ENCODE peak calls at places on chromosomes 3 and 15, in four cellular contexts. C is activated naive CD8-positive, alpha-beta T cell treated with anti-CD3 and anti-CD28 coated beads, Interleukin-2, amount 50 U/mL, for 24 hours; Z is SK-N-SH; L is HTR-8/SVneo. K is an unnamed sample.

GRCh38 chr15:101723161-101723873 is 956 bp downstream of the TARS3 start:
- DNase-seq in C (peak), Z (peak), L (peak), K (peak)

GRCh38 chr3:43838009-43838758 is 147.4 kb downstream of the ABHD5 start:
- DNase-seq in C (no peak), Z (no peak), L (no peak), K (no peak)

GRCh38 chr3:194098036-194098871 is 37.7 kb upstream of the HES1 start:
- DNase-seq in C (no peak), Z (peak), L (no peak), K (no peak)

GRCh38 chr3:61990618-61991017 is 382.7 kb downstream of the FEZF2 start:
- DNase-seq in C (no peak), Z (no peak), L (no peak), K (no peak)

GRCh38 chr3:136305879-136306278 is 55.7 kb downstream of the PCCB start:
- DNase-seq in C (no peak), Z (no peak), L (peak), K (no peak)

GRCh38 chr3:186465508-186465907 is 78.7 kb downstream of the CRYGS start:
- DNase-seq in C (no peak), Z (no peak), L (no peak), K (no peak)

GRCh38 chr3:132626955-132627354 is 29.9 kb downstream of the ACKR4 start:
- DNase-seq in C (no peak), Z (no peak), L (no peak), K (no peak)

GRCh38 chr3:48217449-48217848 is 5.8 kb upstream of the CAMP start:
- DNase-seq in C (no peak), Z (no peak), L (no peak), K (no peak)

GRCh38 chr3:56314842-56315241 is 153.4 kb downstream of the ERC2 start:
- DNase-seq in C (no peak), Z (no peak), L (no peak), K (no peak)

GRCh38 chr3:95418251-95418650 is 1355.4 kb downstream of the NSUN3 start:
- DNase-seq in C (no peak), Z (no peak), L (no peak), K (no peak)

GRCh38 chr15:51600114-51600513 is 22.5 kb downstream of the DMXL2 start:
- DNase-seq in C (no peak), Z (no peak), L (no peak), K (no peak)

GRCh38 chr3:13452490-13453335 is 27.4 kb upstream of the HDAC11 start:
- DNase-seq in C (peak), Z (peak), L (peak), K (peak)

GRCh38 chr3:101311676-101312075 is 8.7 kb downstream of the IMPG2 start:
- DNase-seq in C (no peak), Z (no peak), L (no peak), K (no peak)

GRCh38 chr3:37139567-37140052 is 34.8 kb downstream of the LRRFIP2 start:
- DNase-seq in C (no peak), Z (no peak), L (no peak), K (no peak)

GRCh38 chr3:194224937-194225422 is 89.0 kb downstream of the HES1 start:
- DNase-seq in C (no peak), Z (peak), L (no peak), K (no peak)

GRCh38 chr3:150663461-150663860 is 40.3 kb downstream of the ERICH6 start:
- DNase-seq in C (no peak), Z (no peak), L (no peak), K (no peak)

GRCh38 chr3:15632212-15632580 is 30.7 kb downstream of the BTD start:
- DNase-seq in C (no peak), Z (no peak), L (no peak), K (no peak)

GRCh38 chr15:95620934-95621579 is 709.4 kb upstream of the NR2F2 start:
- DNase-seq in C (no peak), Z (no peak), L (no peak), K (no peak)